ENCODE peak calls at places on chromosomes 16 and 17, in nine cellular contexts. X is IMR-90, P is neuronal stem cell, M is mesenchymal stem cell, Y is astrocyte, I is GM23248, F is OCI-LY7, T is H1, Q is fibroblast of lung. W is an unnamed sample. For H3K4me1, the result is how much of the 10 kb centered on the place peaks cover.

GRCh38 chr17:79519152-79519523 is 91.7 kb downstream of the RBFOX3 start:
- DNase-seq in X (no peak), P (no peak), M (no peak), Y (no peak), I (no peak), F (no peak), T (no peak), Q (no peak), W (no peak)

GRCh38 chr17:72931635-72932034 is 160.9 kb downstream of the SLC39A11 start:
- DNase-seq in X (no peak), P (no peak), M (no peak), Y (no peak), I (no peak), F (no peak), T (no peak), Q (no peak), W (no peak)

GRCh38 chr16:74431516-74431915 is 10.2 kb upstream of the CLEC18B start:
- DNase-seq in X (no peak), P (no peak), M (no peak), Y (no peak), I (no peak), F (no peak), T (no peak), Q (no peak), W (no peak)

GRCh38 chr17:72578817-72579470 is 458.1 kb downstream of the SOX9 start:
- DNase-seq in X (no peak), P (no peak), M (no peak), Y (no peak), I (no peak), F (no peak), T (no peak), Q (no peak), W (no peak)

GRCh38 chr17:5785867-5786509 is 201.7 kb upstream of the NLRP1 start:
- DNase-seq in X (peak), P (no peak), M (peak), Y (peak), I (peak), F (peak), T (no peak), Q (peak), W (no peak)

GRCh38 chr16:10738231-10739077 is 5.2 kb upstream of the NUBP1 start:
- DNase-seq in X (peak), P (no peak), M (peak), Y (peak), I (peak), F (peak), T (no peak), Q (peak), W (peak)

GRCh38 chr17:73170324-73170723 is 5.5 kb downstream of the SSTR2 start:
- DNase-seq in X (no peak), P (no peak), M (no peak), Y (no peak), I (no peak), F (no peak), T (no peak), Q (no peak), W (no peak)

GRCh38 chr17:82661717-82662683 is 13.8 kb upstream of the WDR45B start:
- DNase-seq in X (no peak), P (no peak), M (no peak), Y (no peak), I (no peak), F (no peak), T (no peak), Q (no peak), W (no peak)

GRCh38 chr16:81035398-81035974 is at the start of gene ATMIN:
- DNase-seq in X (peak), P (peak), M (peak), Y (peak), I (peak), F (peak), T (peak), Q (peak), W (peak)

GRCh38 chr16:56356276-56357241 is 68.8 kb downstream of the AMFR start:
- DNase-seq in X (peak), P (peak), M (peak), Y (peak), I (peak), F (peak), T (peak), Q (peak), W (no peak)

GRCh38 chr16:58426960-58427359 is 34.7 kb downstream of the GINS3 start:
- DNase-seq in X (no peak), P (no peak), M (no peak), Y (no peak), I (no peak), F (no peak), T (no peak), Q (no peak), W (no peak)

GRCh38 chr16:58422809-58423208 is 30.5 kb downstream of the GINS3 start:
- DNase-seq in X (no peak), P (no peak), M (no peak), Y (no peak), I (no peak), F (no peak), T (no peak), Q (no peak), W (no peak)

GRCh38 chr16:58425245-58425644 is 33.0 kb downstream of the GINS3 start:
- DNase-seq in X (no peak), P (no peak), M (no peak), Y (no peak), I (no peak), F (no peak), T (no peak), Q (no peak), W (no peak)

GRCh38 chr16:58428621-58429557 is 36.6 kb downstream of the GINS3 start:
- DNase-seq in X (no peak), P (no peak), M (no peak), Y (peak), I (no peak), F (no peak), T (no peak), Q (peak), W (no peak)

GRCh38 chr16:58426095-58426494 is 33.8 kb downstream of the GINS3 start:
- DNase-seq in X (no peak), P (no peak), M (no peak), Y (no peak), I (no peak), F (peak), T (no peak), Q (no peak), W (no peak)
- H2AFZ ChIP-seq in X (no peak), P (no peak), M (no peak), Y (no peak), I (no peak), F (peak), T (no peak), Q (no peak), W (no peak)

GRCh38 chr16:50121278-50121677 is 31.8 kb upstream of the TENT4B start:
- DNase-seq in X (no peak), P (no peak), M (no peak), Y (no peak), I (no peak), F (no peak), T (no peak), Q (no peak), W (no peak)

GRCh38 chr16:50121721-50122445 is 31.2 kb upstream of the TENT4B start:
- DNase-seq in X (no peak), P (no peak), M (no peak), Y (no peak), I (no peak), F (no peak), T (no peak), Q (no peak), W (no peak)

GRCh38 chr16:50123417-50123816 is 29.7 kb upstream of the TENT4B start:
- DNase-seq in X (no peak), P (no peak), M (no peak), Y (no peak), I (no peak), F (no peak), T (no peak), Q (no peak), W (no peak)

GRCh38 chr16:50126183-50126582 is 26.9 kb upstream of the TENT4B start:
- DNase-seq in X (no peak), P (no peak), M (no peak), Y (no peak), I (no peak), F (no peak), T (no peak), Q (no peak), W (no peak)

DNA sequence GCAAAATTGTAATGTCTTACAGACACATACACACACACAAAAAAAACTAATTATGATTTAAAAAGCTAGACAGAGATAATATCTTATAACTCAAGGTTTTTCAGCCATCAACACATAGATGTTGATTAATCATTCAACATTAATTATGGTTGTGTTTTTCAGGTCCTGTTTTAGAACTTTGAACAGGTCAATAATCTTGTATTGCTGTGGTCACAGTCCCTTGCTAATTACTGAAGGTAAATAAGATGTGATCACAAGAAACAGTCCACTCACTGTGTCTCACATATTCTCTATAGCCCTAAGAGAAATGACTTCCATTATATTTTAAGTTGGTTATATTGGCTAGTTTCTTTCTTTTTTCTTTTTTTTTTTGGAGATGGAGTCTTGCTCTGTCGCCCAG is 32.4 kb upstream of the TENT4B start:
- DNase-seq in X (no peak), P (no peak), M (no peak), Y (no peak), I (no peak), F (no peak), T (no peak), Q (no peak), W (no peak)
- H3K4me1 ChIP-seq in X (under half), P (under half), M (under half), Y (under half), I (under half), F (under half), T (under half), Q (under half), W (under half)

DNA sequence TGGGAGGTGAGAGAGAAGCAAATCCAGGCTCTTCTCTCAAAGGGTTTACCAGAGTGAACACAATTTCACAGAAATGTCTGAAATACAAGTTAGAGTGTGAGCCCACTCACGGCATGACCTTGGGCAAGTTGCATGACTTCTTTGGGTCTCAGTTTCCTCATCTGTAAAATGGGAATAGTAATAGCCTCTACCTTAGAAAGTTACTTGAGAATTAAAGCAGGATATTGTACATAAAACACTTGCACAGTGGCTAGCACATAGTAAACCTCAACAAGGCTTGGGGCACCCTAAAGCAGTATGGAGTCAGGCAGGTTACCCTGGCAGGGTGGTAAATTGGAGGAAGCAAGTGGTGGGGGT is 13.2 kb upstream of the RNF222 start:
- DNase-seq in X (no peak), P (no peak), M (no peak), Y (no peak), I (no peak), F (no peak), T (no peak), Q (no peak), W (no peak)
- H3K27ac ChIP-seq in X (no peak), P (no peak), M (no peak), Y (no peak), I (no peak), F (no peak), T (no peak), Q (no peak), W (no peak)

GRCh38 chr17:39737761-39738567 is at the start of gene GRB7:
- DNase-seq in X (no peak), P (no peak), M (no peak), Y (no peak), I (no peak), F (no peak), T (no peak), Q (no peak), W (no peak)
- H2AFZ ChIP-seq in X (peak), P (peak), M (peak), Y (peak), I (peak), F (peak), T (no peak), Q (no peak), W (peak)

GRCh38 chr17:2055494-2056220 is 754 bp downstream of the HIC1 start:
- DNase-seq in X (peak), P (no peak), M (peak), Y (no peak), I (peak), F (no peak), T (no peak), Q (no peak), W (no peak)

GRCh38 chr17:2057714-2058520 is 3.0 kb downstream of the HIC1 start:
- DNase-seq in X (peak), P (no peak), M (peak), Y (no peak), I (no peak), F (no peak), T (no peak), Q (no peak), W (no peak)

GRCh38 chr17:2058521-2059124 is 3.7 kb downstream of the HIC1 start:
- DNase-seq in X (peak), P (no peak), M (peak), Y (no peak), I (peak), F (peak), T (no peak), Q (peak), W (no peak)

GRCh38 chr17:2056221-2057129 is 1.6 kb downstream of the HIC1 start:
- DNase-seq in X (peak), P (no peak), M (peak), Y (no peak), I (peak), F (no peak), T (no peak), Q (peak), W (no peak)

GRCh38 chr17:2057130-2057713 is 2.3 kb downstream of the HIC1 start:
- DNase-seq in X (no peak), P (no peak), M (peak), Y (no peak), I (no peak), F (no peak), T (no peak), Q (no peak), W (no peak)
- H3K4me1 ChIP-seq in X (under half), P (under half), M (under half), Y (under half), I (under half), F (under half), T (under half), Q (under half), W (under half)

GRCh38 chr17:16974569-16975265 is 2.8 kb upstream of the TNFRSF13B start:
- DNase-seq in X (no peak), P (no peak), M (no peak), Y (no peak), I (no peak), F (no peak), T (no peak), Q (no peak), W (no peak)

GRCh38 chr17:16975266-16975651 is 3.3 kb upstream of the TNFRSF13B start:
- DNase-seq in X (no peak), P (no peak), M (no peak), Y (no peak), I (no peak), F (peak), T (no peak), Q (no peak), W (no peak)

GRCh38 chr17:16975744-16976625 is 4.1 kb upstream of the TNFRSF13B start:
- DNase-seq in X (no peak), P (no peak), M (no peak), Y (no peak), I (peak), F (peak), T (no peak), Q (peak), W (no peak)

GRCh38 chr17:16972346-16972745 is 428 bp upstream of the TNFRSF13B start:
- DNase-seq in X (no peak), P (no peak), M (no peak), Y (no peak), I (no peak), F (no peak), T (no peak), Q (no peak), W (no peak)

DNA sequence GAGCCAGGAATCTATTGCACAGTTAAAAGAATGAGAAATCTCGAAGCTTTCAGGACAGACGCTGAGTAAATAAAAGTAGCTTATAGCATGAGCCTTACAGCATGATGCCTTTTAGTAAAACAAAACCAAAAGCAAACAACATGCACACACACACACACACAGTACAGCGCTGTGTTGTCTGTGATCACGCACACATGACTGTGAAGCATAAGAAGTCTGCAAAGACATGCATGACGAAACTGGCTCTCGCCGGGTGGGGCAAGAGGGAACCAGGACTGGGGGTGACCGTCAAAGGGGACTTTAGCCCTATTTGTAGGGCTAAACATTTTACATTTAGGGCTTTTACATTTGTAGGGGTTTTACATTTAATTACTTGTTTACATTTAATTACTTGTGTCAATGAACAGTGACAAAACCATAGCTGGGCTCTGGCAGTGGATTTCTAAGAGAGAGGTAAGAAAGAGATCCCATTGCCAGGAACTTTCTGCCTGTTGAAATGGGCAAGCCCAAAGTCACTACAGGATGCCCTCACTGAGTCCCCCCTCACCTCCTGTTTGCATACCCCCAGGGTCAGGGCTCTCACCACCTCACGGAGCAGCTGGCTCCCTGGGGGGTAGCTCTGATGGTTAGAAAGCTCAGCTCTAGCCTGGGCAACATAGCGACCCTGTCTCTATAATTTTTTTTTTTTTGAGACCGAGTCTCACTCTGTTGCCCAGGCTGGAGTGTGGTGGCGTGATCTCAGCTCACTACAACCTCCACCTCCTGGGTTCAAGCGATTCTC is 2.0 kb upstream of the TNFRSF13B start:
- DNase-seq in X (no peak), P (no peak), M (no peak), Y (no peak), I (no peak), F (peak), T (no peak), Q (no peak), W (no peak)
- H3K27ac ChIP-seq in X (no peak), P (no peak), M (no peak), Y (no peak), I (no peak), F (peak), T (no peak), Q (no peak), W (no peak)